ENCODE peak calls at places on chromosomes 2 and 18, in seven cellular contexts. One of them, this sample, is unnamed.

GRCh38 chr2:28360742-28361293 is 31.8 kb upstream of the FOSL2 start:
- DNase-seq in MCF 10A: peak
- DNase-seq in heart left ventricle: peak
- DNase-seq in mucosa of descending colon: no peak
- DNase-seq in right atrium auricular region: no peak
- DNase-seq in brain microvascular endothelial cell: peak
- DNase-seq in nephron progenitor cell: no peak
- DNase-seq in this sample: no peak

GRCh38 chr2:207655000-207655399 is 29.8 kb upstream of the METTL21A start:
- DNase-seq in MCF 10A: no peak
- DNase-seq in heart left ventricle: no peak
- DNase-seq in mucosa of descending colon: no peak
- DNase-seq in right atrium auricular region: no peak
- DNase-seq in brain microvascular endothelial cell: no peak
- DNase-seq in nephron progenitor cell: no peak
- DNase-seq in this sample: no peak

GRCh38 chr2:88517759-88518201 is 65.3 kb upstream of the FOXI3 start:
- DNase-seq in MCF 10A: no peak
- DNase-seq in heart left ventricle: no peak
- DNase-seq in mucosa of descending colon: no peak
- DNase-seq in right atrium auricular region: no peak
- DNase-seq in brain microvascular endothelial cell: no peak
- DNase-seq in nephron progenitor cell: no peak
- DNase-seq in this sample: peak

GRCh38 chr2:52416340-52416739 is 1351.3 kb upstream of the CHAC2 start:
- DNase-seq in MCF 10A: peak
- DNase-seq in heart left ventricle: no peak
- DNase-seq in mucosa of descending colon: no peak
- DNase-seq in right atrium auricular region: no peak
- DNase-seq in brain microvascular endothelial cell: no peak
- DNase-seq in nephron progenitor cell: no peak
- DNase-seq in this sample: no peak

GRCh38 chr18:28511421-28511821 is 334.5 kb upstream of the CDH2 start:
- DNase-seq in MCF 10A: peak
- DNase-seq in heart left ventricle: no peak
- DNase-seq in mucosa of descending colon: no peak
- DNase-seq in right atrium auricular region: no peak
- DNase-seq in brain microvascular endothelial cell: no peak
- DNase-seq in nephron progenitor cell: no peak
- DNase-seq in this sample: no peak

GRCh38 chr2:180254872-180255271 is 247.8 kb upstream of the CWC22 start:
- DNase-seq in MCF 10A: no peak
- DNase-seq in heart left ventricle: no peak
- DNase-seq in mucosa of descending colon: no peak
- DNase-seq in right atrium auricular region: no peak
- DNase-seq in brain microvascular endothelial cell: no peak
- DNase-seq in nephron progenitor cell: no peak
- DNase-seq in this sample: no peak

GRCh38 chr18:3180325-3180724 is 39.4 kb downstream of the MYOM1 start:
- DNase-seq in MCF 10A: no peak
- DNase-seq in heart left ventricle: no peak
- DNase-seq in mucosa of descending colon: no peak
- DNase-seq in right atrium auricular region: no peak
- DNase-seq in brain microvascular endothelial cell: no peak
- DNase-seq in nephron progenitor cell: no peak
- DNase-seq in this sample: no peak

GRCh38 chr18:47929681-47930085 is 776 bp downstream of the SMAD2 start:
- DNase-seq in MCF 10A: no peak
- DNase-seq in heart left ventricle: no peak
- DNase-seq in mucosa of descending colon: no peak
- DNase-seq in right atrium auricular region: no peak
- DNase-seq in brain microvascular endothelial cell: peak
- DNase-seq in nephron progenitor cell: no peak
- DNase-seq in this sample: no peak

GRCh38 chr2:43311276-43311675 is 84.9 kb upstream of the ZFP36L2 start:
- DNase-seq in MCF 10A: peak
- DNase-seq in heart left ventricle: no peak
- DNase-seq in mucosa of descending colon: no peak
- DNase-seq in right atrium auricular region: no peak
- DNase-seq in brain microvascular endothelial cell: no peak
- DNase-seq in nephron progenitor cell: no peak
- DNase-seq in this sample: no peak

GRCh38 chr2:120453635-120453998 is 107.7 kb downstream of the INHBB start:
- DNase-seq in MCF 10A: no peak
- DNase-seq in heart left ventricle: no peak
- DNase-seq in mucosa of descending colon: no peak
- DNase-seq in right atrium auricular region: no peak
- DNase-seq in brain microvascular endothelial cell: peak
- DNase-seq in nephron progenitor cell: no peak
- DNase-seq in this sample: no peak

GRCh38 chr2:11865378-11865777 is 118.9 kb downstream of the LPIN1 start:
- DNase-seq in MCF 10A: no peak
- DNase-seq in heart left ventricle: no peak
- DNase-seq in mucosa of descending colon: no peak
- DNase-seq in right atrium auricular region: no peak
- DNase-seq in brain microvascular endothelial cell: no peak
- DNase-seq in nephron progenitor cell: no peak
- DNase-seq in this sample: no peak

GRCh38 chr2:24863636-24864035 is 56.4 kb downstream of the ADCY3 start:
- DNase-seq in MCF 10A: no peak
- DNase-seq in heart left ventricle: no peak
- DNase-seq in mucosa of descending colon: no peak
- DNase-seq in right atrium auricular region: no peak
- DNase-seq in brain microvascular endothelial cell: no peak
- DNase-seq in nephron progenitor cell: no peak
- DNase-seq in this sample: no peak

GRCh38 chr18:34795070-34795740 is 85.1 kb downstream of the DTNA start:
- DNase-seq in MCF 10A: no peak
- DNase-seq in heart left ventricle: peak
- DNase-seq in mucosa of descending colon: no peak
- DNase-seq in right atrium auricular region: no peak
- DNase-seq in brain microvascular endothelial cell: no peak
- DNase-seq in nephron progenitor cell: no peak
- DNase-seq in this sample: no peak
- TF ChIP-seq CTCF in MCF 10A: no peak
- TF ChIP-seq CTCF in heart left ventricle: no peak
- TF ChIP-seq CTCF in mucosa of descending colon: no peak
- TF ChIP-seq CTCF in right atrium auricular region: no peak
- TF ChIP-seq CTCF in brain microvascular endothelial cell: no peak
- TF ChIP-seq CTCF in nephron progenitor cell: no peak
- TF ChIP-seq CTCF in this sample: no peak

GRCh38 chr2:227377461-227378351 is 1.4 kb downstream of the TM4SF20 start:
- DNase-seq in MCF 10A: no peak
- DNase-seq in heart left ventricle: no peak
- DNase-seq in mucosa of descending colon: no peak
- DNase-seq in right atrium auricular region: no peak
- DNase-seq in brain microvascular endothelial cell: no peak
- DNase-seq in nephron progenitor cell: no peak
- DNase-seq in this sample: no peak
- TF ChIP-seq CTCF in MCF 10A: peak
- TF ChIP-seq CTCF in heart left ventricle: no peak
- TF ChIP-seq CTCF in mucosa of descending colon: no peak
- TF ChIP-seq CTCF in right atrium auricular region: no peak
- TF ChIP-seq CTCF in brain microvascular endothelial cell: no peak
- TF ChIP-seq CTCF in nephron progenitor cell: no peak
- TF ChIP-seq CTCF in this sample: no peak

GRCh38 chr18:63676526-63676925 is 14.8 kb upstream of the SERPINB3 start:
- DNase-seq in MCF 10A: peak
- DNase-seq in heart left ventricle: no peak
- DNase-seq in mucosa of descending colon: no peak
- DNase-seq in right atrium auricular region: no peak
- DNase-seq in brain microvascular endothelial cell: no peak
- DNase-seq in nephron progenitor cell: peak
- DNase-seq in this sample: peak
- TF ChIP-seq CTCF in MCF 10A: peak
- TF ChIP-seq CTCF in heart left ventricle: no peak
- TF ChIP-seq CTCF in mucosa of descending colon: no peak
- TF ChIP-seq CTCF in right atrium auricular region: no peak
- TF ChIP-seq CTCF in brain microvascular endothelial cell: peak
- TF ChIP-seq CTCF in nephron progenitor cell: peak
- TF ChIP-seq CTCF in this sample: no peak

DNA sequence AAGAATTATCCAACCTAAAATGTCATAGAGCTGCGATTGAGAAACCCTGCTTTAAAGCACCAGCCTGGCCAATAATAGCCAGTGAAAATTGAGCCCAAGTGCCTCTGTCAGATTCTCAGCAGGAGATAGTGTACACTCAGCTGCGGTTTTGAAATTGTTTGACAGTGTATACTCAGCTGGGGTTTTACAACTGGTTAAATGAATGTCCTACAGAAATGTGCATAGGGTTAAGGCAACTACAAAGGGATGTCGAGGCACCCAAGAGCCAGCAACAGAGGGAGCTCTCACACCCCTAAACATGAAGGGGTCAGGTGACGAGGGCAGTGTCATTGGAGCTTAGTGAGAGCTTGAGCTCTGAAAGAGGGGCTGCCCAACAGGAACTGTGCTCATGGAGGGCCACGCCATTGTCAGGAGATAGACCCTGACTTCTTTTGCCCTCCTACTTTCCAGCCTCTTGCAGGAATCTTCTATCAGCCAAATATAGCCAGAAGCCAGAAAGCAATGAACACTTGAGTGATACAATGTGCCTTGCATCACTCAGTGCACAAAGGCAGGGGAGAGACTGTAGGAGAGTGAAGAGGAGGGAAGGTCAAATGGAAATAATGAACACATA is 15.1 kb downstream of the ACTG2 start:
- DNase-seq in MCF 10A: peak
- DNase-seq in heart left ventricle: no peak
- DNase-seq in mucosa of descending colon: no peak
- DNase-seq in right atrium auricular region: no peak
- DNase-seq in brain microvascular endothelial cell: peak
- DNase-seq in nephron progenitor cell: no peak
- DNase-seq in this sample: no peak
- TF ChIP-seq CTCF in MCF 10A: no peak
- TF ChIP-seq CTCF in heart left ventricle: no peak
- TF ChIP-seq CTCF in mucosa of descending colon: no peak
- TF ChIP-seq CTCF in right atrium auricular region: peak
- TF ChIP-seq CTCF in brain microvascular endothelial cell: peak
- TF ChIP-seq CTCF in nephron progenitor cell: no peak
- TF ChIP-seq CTCF in this sample: no peak

GRCh38 chr2:191759200-191759507 is 81.2 kb downstream of the NABP1 start:
- DNase-seq in MCF 10A: no peak
- DNase-seq in heart left ventricle: no peak
- DNase-seq in mucosa of descending colon: no peak
- DNase-seq in right atrium auricular region: no peak
- DNase-seq in brain microvascular endothelial cell: no peak
- DNase-seq in nephron progenitor cell: no peak
- DNase-seq in this sample: no peak
- TF ChIP-seq CTCF in MCF 10A: no peak
- TF ChIP-seq CTCF in heart left ventricle: no peak
- TF ChIP-seq CTCF in mucosa of descending colon: no peak
- TF ChIP-seq CTCF in right atrium auricular region: peak
- TF ChIP-seq CTCF in brain microvascular endothelial cell: no peak
- TF ChIP-seq CTCF in nephron progenitor cell: no peak
- TF ChIP-seq CTCF in this sample: no peak

GRCh38 chr18:79197531-79197930 is 128.3 kb downstream of the ATP9B start:
- DNase-seq in MCF 10A: no peak
- DNase-seq in heart left ventricle: no peak
- DNase-seq in mucosa of descending colon: no peak
- DNase-seq in right atrium auricular region: no peak
- DNase-seq in brain microvascular endothelial cell: no peak
- DNase-seq in nephron progenitor cell: no peak
- DNase-seq in this sample: no peak

GRCh38 chr18:79203017-79203605 is 133.9 kb downstream of the ATP9B start:
- DNase-seq in MCF 10A: peak
- DNase-seq in heart left ventricle: no peak
- DNase-seq in mucosa of descending colon: no peak
- DNase-seq in right atrium auricular region: no peak
- DNase-seq in brain microvascular endothelial cell: no peak
- DNase-seq in nephron progenitor cell: no peak
- DNase-seq in this sample: no peak

GRCh38 chr18:79200546-79201268 is 131.5 kb downstream of the ATP9B start:
- DNase-seq in MCF 10A: peak
- DNase-seq in heart left ventricle: peak
- DNase-seq in mucosa of descending colon: peak
- DNase-seq in right atrium auricular region: no peak
- DNase-seq in brain microvascular endothelial cell: no peak
- DNase-seq in nephron progenitor cell: peak
- DNase-seq in this sample: peak

GRCh38 chr18:79195716-79196683 is 126.8 kb downstream of the ATP9B start:
- DNase-seq in MCF 10A: no peak
- DNase-seq in heart left ventricle: no peak
- DNase-seq in mucosa of descending colon: no peak
- DNase-seq in right atrium auricular region: no peak
- DNase-seq in brain microvascular endothelial cell: no peak
- DNase-seq in nephron progenitor cell: no peak
- DNase-seq in this sample: no peak

DNA sequence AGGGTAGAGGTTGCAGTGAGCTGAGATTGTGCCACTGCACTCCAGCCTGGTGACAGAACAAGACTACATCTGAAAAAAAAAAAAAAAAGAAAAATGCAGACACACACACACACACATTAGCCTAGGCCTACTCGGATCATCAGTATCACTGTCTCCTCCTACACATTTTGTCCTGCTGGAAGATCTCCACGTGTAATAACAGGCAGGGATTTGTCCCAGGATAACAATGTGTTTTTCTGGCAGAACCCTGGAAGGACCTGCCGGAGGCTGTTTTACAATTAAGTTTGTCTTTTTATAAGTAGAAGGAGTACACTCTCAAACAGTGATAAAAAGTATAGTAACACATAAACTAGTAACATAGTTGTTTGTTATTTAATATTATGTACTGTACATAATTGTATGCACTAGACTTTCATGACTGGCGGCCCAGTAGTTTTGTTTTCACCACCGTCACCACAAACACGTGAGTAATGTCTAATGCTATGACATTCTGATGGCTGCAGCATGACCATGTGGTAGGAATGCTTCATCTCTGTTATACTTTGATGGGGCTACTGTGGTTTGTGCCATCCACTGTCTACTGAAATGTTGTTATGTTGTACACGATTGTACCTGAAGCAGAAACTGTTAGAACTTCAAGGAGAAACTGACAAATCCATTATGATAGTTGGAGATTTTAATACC is 130.6 kb downstream of the ATP9B start:
- DNase-seq in MCF 10A: peak
- DNase-seq in heart left ventricle: no peak
- DNase-seq in mucosa of descending colon: no peak
- DNase-seq in right atrium auricular region: no peak
- DNase-seq in brain microvascular endothelial cell: peak
- DNase-seq in nephron progenitor cell: no peak
- DNase-seq in this sample: no peak
- TF ChIP-seq CTCF in MCF 10A: peak
- TF ChIP-seq CTCF in heart left ventricle: no peak
- TF ChIP-seq CTCF in mucosa of descending colon: no peak
- TF ChIP-seq CTCF in right atrium auricular region: no peak
- TF ChIP-seq CTCF in brain microvascular endothelial cell: peak
- TF ChIP-seq CTCF in nephron progenitor cell: no peak
- TF ChIP-seq CTCF in this sample: no peak